ENCODE peak calls at places on chromosome X, in five cellular contexts. K is HepG2, E is H1, W is GM12878, X is K562. Q is an unnamed sample.

GRCh38 chrX:100911731-100912130 is 17.0 kb downstream of the XKRX start:
- DNase-seq in K (no peak), E (no peak), W (no peak), X (no peak), Q (no peak)

GRCh38 chrX:9207142-9207541 is 173.2 kb upstream of the FAM9B start:
- DNase-seq in K (no peak), E (no peak), W (no peak), X (no peak), Q (peak; percentile 16)

GRCh38 chrX:40420899-40421729 is 159.7 kb upstream of the ATP6AP2 start:
- DNase-seq in K (peak; percentile 13), E (no peak), W (peak; percentile 63), X (no peak), Q (no peak)

GRCh38 chrX:71515039-71515398 is 17.9 kb upstream of the OGT start:
- DNase-seq in K (no peak), E (no peak), W (no peak), X (no peak), Q (no peak)

GRCh38 chrX:1249101-1249887 is 19.3 kb upstream of the CSF2RA start:
- DNase-seq in K (peak; percentile 13), E (no peak), W (peak; percentile 19), X (no peak), Q (no peak)

GRCh38 chrX:47191331-47191730 is 2.3 kb upstream of the UBA1 start:
- DNase-seq in K (no peak), E (no peak), W (no peak), X (no peak), Q (no peak)

GRCh38 chrX:118116308-118117068 is at the start of gene KLHL13:
- DNase-seq in K (no peak), E (no peak), W (no peak), X (peak; percentile 81), Q (peak; percentile 92)

GRCh38 chrX:102067966-102068723 is 57.3 kb upstream of the TCEAL2 start:
- DNase-seq in K (peak; percentile 1), E (no peak), W (peak; percentile 1), X (no peak), Q (peak; percentile 10)

GRCh38 chrX:103687696-103688191 is 1.2 kb upstream of the MORF4L2 start:
- DNase-seq in K (peak; percentile 67), E (peak; percentile 34), W (peak; percentile 37), X (peak; percentile 48), Q (peak; percentile 55)

GRCh38 chrX:95885074-95885473 is 799.6 kb upstream of the DIAPH2 start:
- DNase-seq in K (no peak), E (no peak), W (no peak), X (no peak), Q (no peak)

GRCh38 chrX:56726609-56727008 is 2.4 kb upstream of the NBDY start:
- DNase-seq in K (peak; percentile 41), E (no peak), W (no peak), X (peak; percentile 7), Q (peak; percentile 19)

GRCh38 chrX:153971124-153971631 is 440 bp downstream of the HCFC1 start:
- DNase-seq in K (peak; percentile 65), E (no peak), W (peak; percentile 65), X (peak; percentile 59), Q (peak; percentile 93)

GRCh38 chrX:153744210-153745066 is 19.6 kb upstream of the PLXNB3 start:
- DNase-seq in K (no peak), E (no peak), W (no peak), X (no peak), Q (peak; percentile 65)

GRCh38 chrX:140815868-140816267 is 106.3 kb downstream of the LINC00632 start:
- DNase-seq in K (no peak), E (no peak), W (no peak), X (no peak), Q (no peak)

GRCh38 chrX:132218100-132218807 is 993 bp downstream of the RAP2C start:
- DNase-seq in K (peak; percentile 73), E (peak; percentile 49), W (peak; percentile 45), X (peak; percentile 83), Q (peak; percentile 93)

GRCh38 chrX:106917830-106918500 is 2.2 kb upstream of the CLDN2 start:
- DNase-seq in K (no peak), E (no peak), W (no peak), X (no peak), Q (no peak)

GRCh38 chrX:73525928-73526690 is 36.9 kb upstream of the CHIC1 start:
- DNase-seq in K (no peak), E (no peak), W (no peak), X (no peak), Q (no peak)

GRCh38 chrX:80648023-80648422 is 161.7 kb downstream of the BRWD3 start:
- DNase-seq in K (no peak), E (no peak), W (no peak), X (no peak), Q (peak; percentile 2)

GRCh38 chrX:106919932-106920452 is at the start of gene CLDN2:
- DNase-seq in K (peak; percentile 23), E (peak; percentile 31), W (no peak), X (no peak), Q (no peak)

GRCh38 chrX:112846114-112846513 is 5.5 kb upstream of the AMOT start:
- DNase-seq in K (no peak), E (no peak), W (no peak), X (no peak), Q (no peak)

GRCh38 chrX:112851806-112852205 is 11.2 kb upstream of the AMOT start:
- DNase-seq in K (no peak), E (no peak), W (peak; percentile 63), X (no peak), Q (no peak)

GRCh38 chrX:112851161-112851779 is 10.6 kb upstream of the AMOT start:
- DNase-seq in K (no peak), E (no peak), W (peak; percentile 82), X (no peak), Q (no peak)

GRCh38 chrX:112846787-112847186 is 6.2 kb upstream of the AMOT start:
- DNase-seq in K (no peak), E (no peak), W (no peak), X (no peak), Q (no peak)

DNA sequence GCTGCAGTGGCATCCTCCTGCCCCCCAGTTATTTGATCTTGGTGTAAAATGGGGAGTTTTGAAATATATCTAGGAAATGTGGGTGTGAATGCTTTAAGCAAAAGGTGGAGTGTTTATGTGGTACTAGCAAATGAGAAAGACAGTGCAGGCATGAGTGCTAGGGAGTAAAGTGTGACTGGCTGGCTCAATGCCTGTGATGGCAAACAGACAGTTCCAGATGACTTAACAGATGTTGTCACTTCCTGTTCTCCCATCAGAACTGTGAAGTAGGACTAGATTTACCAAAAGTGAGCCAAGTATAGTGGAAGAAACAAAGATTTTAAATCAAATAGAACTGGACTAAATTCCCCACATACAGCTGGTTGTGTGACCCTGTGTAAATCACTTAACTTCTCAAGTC is 8.4 kb upstream of the AMOT start:
- DNase-seq in K (no peak), E (no peak), W (no peak), X (no peak), Q (peak; percentile 30)
- TF ChIP-seq CHD2 in K (no peak), E (no peak), W (no peak), X (no peak), Q (no peak)

DNA sequence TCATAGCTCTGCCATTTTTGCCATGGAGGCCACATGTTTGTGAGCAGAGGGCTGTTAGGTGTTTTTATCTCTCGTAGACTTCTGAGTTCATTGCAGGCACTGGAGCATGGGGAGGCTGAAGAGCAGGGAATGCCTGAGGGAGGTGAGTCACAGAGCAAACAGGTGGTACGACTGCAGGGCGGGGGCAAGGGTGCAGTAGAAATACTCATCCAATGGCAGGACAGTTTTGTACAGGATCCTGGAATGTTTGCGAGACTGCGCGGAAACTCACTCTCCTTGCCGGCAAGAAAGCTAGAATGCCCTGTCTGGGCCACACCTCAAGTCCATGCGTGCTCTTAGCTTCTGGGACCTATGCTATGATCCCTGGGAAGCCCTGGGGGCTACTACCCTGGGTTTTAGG is 20.0 kb upstream of the VCX2 start:
- DNase-seq in K (no peak), E (no peak), W (no peak), X (no peak), Q (no peak)
- TF ChIP-seq YY1 in K (no peak), E (no peak), W (no peak), X (no peak), Q (no peak)

DNA sequence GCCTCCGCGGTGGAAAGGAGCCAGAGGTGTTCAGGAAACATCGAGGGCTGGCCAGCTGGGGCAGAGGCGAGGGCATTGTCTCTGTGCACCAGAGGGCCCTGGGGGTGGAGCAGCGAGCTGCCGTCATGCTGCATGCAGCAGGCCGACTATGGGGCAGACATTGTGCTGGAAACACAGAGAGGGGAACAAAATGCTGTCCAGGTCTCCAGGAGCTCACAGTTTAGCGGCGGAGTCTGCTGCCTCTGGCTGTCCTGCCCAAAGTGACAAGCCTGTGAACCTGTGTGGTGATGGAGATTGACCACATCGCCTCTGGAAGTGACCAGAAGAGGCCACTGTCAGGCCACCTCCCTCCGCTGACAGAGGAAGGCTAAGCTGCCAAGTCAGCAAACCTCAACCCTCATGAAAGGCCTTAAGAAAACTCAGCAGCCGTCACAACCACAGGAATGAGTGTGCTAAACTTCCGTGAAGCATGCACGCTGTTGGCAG is 20.1 kb upstream of the SASH3 start:
- DNase-seq in K (no peak), E (no peak), W (no peak), X (peak; percentile 18), Q (no peak)
- TF ChIP-seq CHD2 in K (no peak), E (no peak), W (no peak), X (no peak), Q (no peak)

GRCh38 chrX:42869659-42870476 is 91.9 kb upstream of the PPP1R2C start:
- DNase-seq in K (no peak), E (no peak), W (peak; percentile 72), X (no peak), Q (no peak)

GRCh38 chrX:42869011-42869410 is 91.0 kb upstream of the PPP1R2C start:
- DNase-seq in K (no peak), E (no peak), W (no peak), X (no peak), Q (no peak)
- TF ChIP-seq YY1 in K (no peak), E (no peak), W (no peak), X (no peak), Q (no peak)

DNA sequence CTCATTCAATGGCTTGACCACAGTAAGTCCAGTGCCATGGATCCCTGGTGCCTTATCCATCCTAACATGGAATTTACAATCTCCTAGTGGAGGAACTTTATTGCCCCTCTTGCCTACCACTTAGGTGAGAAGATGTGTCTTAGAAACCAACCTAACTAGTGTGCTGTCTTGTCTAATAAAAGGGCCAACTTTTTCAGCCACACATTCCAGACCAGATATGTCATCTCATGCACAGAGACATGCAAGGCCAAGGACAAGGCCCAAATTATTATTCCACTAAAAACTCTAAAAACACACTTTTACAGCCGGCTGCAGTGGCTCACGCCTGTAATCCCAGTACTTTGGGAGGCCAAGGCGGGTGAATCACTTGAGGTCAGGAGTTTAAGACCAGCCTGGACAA is 10.6 kb upstream of the PRDX4 start:
- DNase-seq in K (no peak), E (no peak), W (no peak), X (no peak), Q (no peak)
- TF ChIP-seq CHD2 in K (no peak), E (no peak), W (no peak), X (no peak), Q (no peak)

GRCh38 chrX:124349054-124349453 is 2.7 kb downstream of the SH2D1A start:
- DNase-seq in K (no peak), E (no peak), W (no peak), X (no peak), Q (no peak)
- TF ChIP-seq YY1 in K (no peak), E (no peak), W (no peak), X (no peak), Q (no peak)

GRCh38 chrX:141936080-141936479 is 32.4 kb downstream of the MAGEC1 start:
- DNase-seq in K (no peak), E (no peak), W (no peak), X (no peak), Q (no peak)
- TF ChIP-seq CHD2 in K (no peak), E (no peak), W (no peak), X (no peak), Q (no peak)